ENCODE peak calls at places on chromosome 5, in six cellular contexts. I is fibroblast of lung, C is testis, M is HCT116, N is A549, G is astrocyte of the spinal cord. Z is an unnamed sample.

GRCh38 chr5:56164371-56164770 is 68.8 kb downstream of the ANKRD55 start:
- DNase-seq in I (peak), C (peak), M (no peak), N (no peak), G (peak), Z (no peak)

GRCh38 chr5:68920888-68921287 is 172.9 kb upstream of the SLC30A5 start:
- DNase-seq in I (no peak), C (no peak), M (no peak), N (no peak), G (no peak), Z (no peak)

GRCh38 chr5:101047181-101047580 is 144.1 kb upstream of the ST8SIA4 start:
- DNase-seq in I (no peak), C (no peak), M (no peak), N (no peak), G (no peak), Z (no peak)

GRCh38 chr5:77168884-77169254 is 41.6 kb upstream of the PDE8B start:
- DNase-seq in I (no peak), C (no peak), M (no peak), N (peak), G (no peak), Z (peak)

GRCh38 chr5:56910123-56910951 is 941 bp downstream of the SETD9 start:
- DNase-seq in I (peak), C (peak), M (no peak), N (no peak), G (no peak), Z (no peak)

GRCh38 chr5:143229426-143229895 is 174.0 kb downstream of the NR3C1 start:
- DNase-seq in I (no peak), C (no peak), M (no peak), N (no peak), G (no peak), Z (no peak)

GRCh38 chr5:95850391-95850894 is 27.9 kb upstream of the GLRX start:
- DNase-seq in I (peak), C (no peak), M (no peak), N (no peak), G (no peak), Z (no peak)

GRCh38 chr5:160675988-160676387 is 176.0 kb downstream of the ATP10B start:
- DNase-seq in I (no peak), C (no peak), M (no peak), N (no peak), G (no peak), Z (no peak)

GRCh38 chr5:148904440-148904839 is 78.0 kb downstream of the ADRB2 start:
- DNase-seq in I (no peak), C (no peak), M (no peak), N (no peak), G (no peak), Z (peak)

GRCh38 chr5:133247881-133248642 is 196.2 kb downstream of the HSPA4 start:
- DNase-seq in I (peak), C (peak), M (peak), N (peak), G (peak), Z (no peak)

GRCh38 chr5:68259696-68260095 is 44.1 kb downstream of the PIK3R1 start:
- DNase-seq in I (no peak), C (no peak), M (no peak), N (no peak), G (no peak), Z (no peak)

GRCh38 chr5:68661237-68661636 is 432.6 kb upstream of the SLC30A5 start:
- DNase-seq in I (peak), C (peak), M (no peak), N (no peak), G (no peak), Z (no peak)

GRCh38 chr5:756865-757345 is 27.6 kb downstream of the ZDHHC11B start:
- DNase-seq in I (no peak), C (no peak), M (no peak), N (no peak), G (no peak), Z (no peak)

GRCh38 chr5:145701404-145701803 is 133.7 kb downstream of the PRELID2 start:
- DNase-seq in I (no peak), C (no peak), M (no peak), N (peak), G (no peak), Z (no peak)

DNA sequence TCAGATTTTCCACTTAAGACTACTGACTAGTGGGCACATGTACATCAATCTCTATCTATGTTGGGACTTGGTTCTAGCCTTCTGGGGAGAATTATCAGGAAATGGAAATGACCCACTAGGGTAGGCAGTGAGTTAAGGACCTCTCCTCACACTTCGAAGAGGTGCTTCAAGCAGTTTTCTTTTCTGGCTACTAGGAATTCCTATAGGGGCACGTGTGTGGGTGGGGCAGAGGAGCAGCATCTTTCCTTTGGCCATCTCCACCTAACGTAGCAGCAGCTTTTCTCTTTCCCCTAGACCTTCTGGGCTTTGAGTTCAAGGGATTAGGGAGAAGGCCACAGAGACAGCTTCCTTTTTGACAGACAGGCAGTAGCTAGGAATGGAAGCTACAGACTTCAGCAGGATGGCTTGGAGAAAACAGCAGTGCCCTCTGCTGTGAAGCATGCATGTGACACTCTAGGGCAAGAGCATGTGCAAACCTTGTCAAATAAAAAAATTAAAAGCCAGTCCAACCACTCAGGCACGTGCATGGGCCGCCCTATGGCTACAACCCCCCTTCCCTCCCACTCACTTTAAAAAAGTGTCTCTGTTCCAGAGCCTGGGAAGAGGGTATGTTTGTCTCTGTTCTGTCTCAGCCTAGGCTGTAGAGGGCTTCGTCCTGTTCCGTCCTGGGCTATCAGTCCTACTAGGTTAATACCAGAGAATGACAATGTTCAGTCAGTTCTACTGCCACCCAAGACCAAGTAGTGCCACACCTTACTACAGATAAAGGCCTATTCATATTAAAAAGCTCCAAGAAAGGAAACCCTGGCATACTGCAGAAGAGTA is 8.7 kb upstream of the GFRA3 start:
- DNase-seq in I (peak), C (peak), M (peak), N (peak), G (peak), Z (peak)
- TF ChIP-seq CTCF in I (peak), C (no peak), M (peak), N (peak), G (peak), Z (peak)

DNA sequence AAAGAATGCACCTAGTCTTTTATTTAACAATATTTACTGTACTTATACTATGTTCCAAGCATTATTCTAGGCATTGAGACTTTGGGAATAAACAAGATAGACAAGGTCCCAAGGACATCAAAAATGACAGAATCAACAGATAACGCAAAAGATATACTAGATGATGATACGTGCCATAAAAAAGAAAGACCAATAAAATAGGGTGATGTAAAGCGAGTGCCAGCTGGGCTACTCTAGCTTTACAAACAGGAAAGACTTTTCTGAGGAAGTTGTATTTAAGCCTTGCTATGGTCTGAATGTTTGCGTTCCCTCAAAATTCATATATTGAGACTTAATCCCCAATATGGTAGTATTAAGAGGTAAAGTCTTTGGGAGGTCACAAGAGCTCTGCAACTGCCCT is 310.2 kb upstream of the RGMB start:
- DNase-seq in I (no peak), C (no peak), M (no peak), N (no peak), G (no peak), Z (peak)
- H3K4me3 ChIP-seq in I (no peak), C (no peak), M (no peak), N (no peak), G (no peak), Z (no peak)

DNA sequence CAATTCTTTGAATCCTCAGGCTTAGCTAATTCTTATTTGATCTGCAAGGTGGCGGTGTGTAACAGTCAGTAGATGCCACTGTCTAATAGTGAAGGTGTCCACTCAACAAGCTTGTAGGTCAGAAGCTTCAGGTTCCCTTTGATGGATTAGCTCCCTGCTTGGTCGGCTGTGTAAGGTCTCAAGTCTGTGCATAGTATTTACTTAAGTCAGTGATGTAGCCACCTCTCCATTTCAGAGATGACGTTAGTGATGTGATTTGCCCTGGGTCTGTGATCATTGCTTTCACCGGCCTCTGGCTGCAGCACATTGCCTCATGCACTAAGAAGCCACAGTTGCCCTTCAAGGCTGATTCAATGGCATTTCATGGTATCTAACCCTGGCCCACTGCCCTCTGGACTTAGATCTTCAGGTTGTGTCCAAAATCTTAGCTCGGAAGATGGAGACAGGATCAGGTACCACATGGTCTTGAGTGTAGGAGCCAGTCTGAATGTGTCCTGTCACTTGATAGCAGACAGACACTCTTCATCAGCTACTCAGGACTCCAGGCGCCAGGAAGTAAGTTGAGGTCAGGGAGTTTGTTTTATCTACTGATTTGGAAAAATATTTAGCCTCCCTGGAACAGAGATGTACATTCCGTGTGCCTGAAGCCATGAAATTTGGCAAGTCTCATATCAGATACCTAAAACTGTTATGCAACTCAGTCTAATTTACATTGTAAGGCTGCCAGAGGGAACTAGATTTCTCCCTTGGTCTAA is 42.9 kb downstream of the SUB1 start:
- DNase-seq in I (no peak), C (no peak), M (no peak), N (peak), G (no peak), Z (no peak)
- TF ChIP-seq CTCF in I (no peak), C (no peak), M (no peak), N (peak), G (no peak), Z (peak)

GRCh38 chr5:106423109-106423897 is 1247.4 kb downstream of the EFNA5 start:
- DNase-seq in I (no peak), C (no peak), M (no peak), N (no peak), G (no peak), Z (no peak)
- H3K4me3 ChIP-seq in I (no peak), C (no peak), M (no peak), N (no peak), G (no peak), Z (no peak)

DNA sequence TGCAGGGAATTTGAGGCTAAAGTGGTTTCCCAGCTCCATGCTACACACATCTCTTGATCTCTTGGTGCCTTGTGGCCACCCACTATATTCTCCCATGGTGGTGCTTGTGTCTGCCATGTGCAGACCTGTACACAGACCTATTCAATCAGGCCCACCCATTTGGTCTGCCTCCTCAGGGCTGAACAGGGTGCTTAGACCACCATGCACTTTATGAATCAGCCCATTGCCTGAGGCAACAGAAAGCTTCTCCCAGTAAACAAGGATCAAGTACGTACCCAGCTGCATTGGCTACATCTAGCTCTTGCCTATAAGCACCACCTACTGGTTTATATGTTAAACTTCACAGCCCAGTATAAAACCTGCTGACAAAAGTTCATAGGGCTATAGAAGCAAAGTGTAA is 664.3 kb upstream of the EDIL3 start:
- DNase-seq in I (peak), C (peak), M (peak), N (peak), G (peak), Z (peak)
- TF ChIP-seq CTCF in I (peak), C (peak), M (peak), N (no peak), G (peak), Z (peak)

GRCh38 chr5:88484367-88484766 is 215.7 kb upstream of the TMEM161B start:
- DNase-seq in I (no peak), C (no peak), M (no peak), N (no peak), G (no peak), Z (no peak)

GRCh38 chr5:88486466-88486865 is 217.8 kb upstream of the TMEM161B start:
- DNase-seq in I (no peak), C (no peak), M (no peak), N (no peak), G (no peak), Z (no peak)

GRCh38 chr5:88488566-88488965 is 219.9 kb upstream of the TMEM161B start:
- DNase-seq in I (no peak), C (no peak), M (no peak), N (no peak), G (no peak), Z (no peak)

DNA sequence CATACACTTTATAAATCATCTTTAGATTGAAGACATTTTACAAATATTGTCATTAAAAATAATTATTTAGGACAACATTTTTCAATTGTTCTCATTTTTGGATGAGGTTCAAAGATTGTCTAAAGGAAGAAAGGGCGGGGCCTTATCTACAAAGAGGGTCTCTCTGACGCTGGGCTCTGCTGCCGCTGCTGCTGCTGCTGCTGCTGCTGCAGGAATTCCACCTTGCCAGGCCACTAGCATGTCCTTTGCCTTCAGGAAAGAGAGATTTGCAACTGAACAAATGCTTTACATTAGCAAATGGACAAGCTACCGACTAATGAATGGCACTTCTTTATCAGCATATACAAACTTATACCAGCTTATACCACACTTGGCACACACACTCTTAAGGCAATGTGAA is 220.8 kb upstream of the TMEM161B start:
- DNase-seq in I (no peak), C (no peak), M (no peak), N (no peak), G (no peak), Z (no peak)
- H3K4me3 ChIP-seq in I (no peak), C (no peak), M (no peak), N (no peak), G (no peak), Z (no peak)

DNA sequence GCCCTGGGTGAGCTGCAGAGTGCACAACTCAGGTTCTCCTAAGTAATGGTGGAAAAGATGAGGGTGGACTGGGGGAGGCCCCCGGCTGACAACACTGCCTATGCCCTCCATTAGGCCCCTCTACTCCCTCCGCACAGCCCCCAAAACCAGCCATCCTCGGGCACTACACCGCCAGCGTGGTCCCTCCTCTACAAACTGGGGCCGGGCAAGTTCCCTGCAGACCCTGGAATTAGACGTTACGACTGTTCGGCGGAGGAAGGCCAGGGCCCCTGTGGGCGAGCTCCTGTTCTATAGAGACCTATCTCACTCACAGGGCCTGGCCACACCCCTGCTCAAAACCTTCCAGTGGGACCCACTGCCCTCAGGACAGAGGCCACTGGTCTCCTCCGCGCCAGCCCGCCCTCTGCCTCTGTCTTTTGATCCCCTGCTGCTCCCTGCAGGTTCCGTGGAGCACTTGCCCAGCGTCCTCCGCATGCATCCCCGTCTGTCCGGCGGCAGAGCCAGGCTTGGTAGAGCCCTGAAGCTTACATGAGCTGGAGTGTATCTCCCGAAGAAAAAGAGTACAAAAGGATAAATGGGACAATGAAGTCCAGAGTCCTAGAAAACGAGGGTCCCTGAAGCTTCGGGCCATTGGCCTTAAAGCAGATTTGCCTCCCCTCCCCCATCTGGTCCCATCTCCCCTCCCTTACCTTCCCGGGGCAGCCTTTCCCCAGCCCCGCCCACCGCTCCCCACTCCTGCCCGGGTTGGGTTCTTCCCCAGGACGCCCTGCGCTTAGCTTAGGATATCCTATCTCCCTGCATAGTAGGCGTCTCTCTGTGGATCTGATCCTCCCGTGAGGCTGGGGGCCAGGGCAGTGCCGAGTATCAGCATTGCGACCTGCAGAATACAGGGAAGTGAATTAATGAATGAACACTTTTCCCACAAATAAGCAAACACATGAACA is 71.3 kb downstream of the HRH2 start:
- DNase-seq in I (no peak), C (peak), M (no peak), N (no peak), G (no peak), Z (no peak)
- TF ChIP-seq CTCF in I (no peak), C (no peak), M (no peak), N (no peak), G (no peak), Z (peak)

GRCh38 chr5:43150075-43150474 is 29.4 kb downstream of the ZNF131 start:
- DNase-seq in I (no peak), C (no peak), M (no peak), N (no peak), G (no peak), Z (no peak)
- H3K4me3 ChIP-seq in I (no peak), C (no peak), M (no peak), N (no peak), G (no peak), Z (no peak)

Z was measured in LNCaP clone FGC.